ENCODE peak calls at places on chromosome 11, in four cellular contexts. R is activated gamma-delta T cell treated with Interleukin-2 at 50 U/mL for 16 hours, D is NCI-H510A treated with DMSO at 0.1 percent for 48 hours, Z is RWPE1. C is an unnamed sample.

GRCh38 chr11:121839821-121840220 is 276.2 kb downstream of the BLID start:
- DNase-seq in R (no peak), D (no peak), Z (no peak), C (no peak)

GRCh38 chr11:42657169-42657568 is 654.6 kb upstream of the API5 start:
- DNase-seq in R (no peak), D (no peak), Z (no peak), C (no peak)

GRCh38 chr11:64140101-64140500 is 25.8 kb downstream of the MACROD1 start:
- DNase-seq in R (no peak), D (no peak), Z (no peak), C (no peak)

GRCh38 chr11:122310701-122311100 is 194.7 kb upstream of the BLID start:
- DNase-seq in R (no peak), D (no peak), Z (no peak), C (no peak)

GRCh38 chr11:126357969-126358762 is 2.7 kb downstream of the ST3GAL4 start:
- DNase-seq in R (no peak), D (no peak), Z (no peak), C (peak)

GRCh38 chr11:3092603-3093141 is 35.4 kb upstream of the CARS1 start:
- DNase-seq in R (no peak), D (no peak), Z (no peak), C (peak)

GRCh38 chr11:47005441-47005840 is 68.9 kb downstream of the CSTPP1 start:
- DNase-seq in R (no peak), D (no peak), Z (no peak), C (no peak)

GRCh38 chr11:2847511-2847910 is 38.1 kb downstream of the CDKN1C start:
- DNase-seq in R (no peak), D (no peak), Z (no peak), C (no peak)

GRCh38 chr11:107752508-107752907 is 40.7 kb upstream of the SLN start:
- DNase-seq in R (no peak), D (no peak), Z (no peak), C (no peak)

GRCh38 chr11:96393753-96394348 is 4.0 kb downstream of the JRKL start:
- DNase-seq in R (no peak), D (no peak), Z (peak), C (no peak)

GRCh38 chr11:2913029-2913431 is 16.2 kb downstream of the PHLDA2 start:
- DNase-seq in R (no peak), D (no peak), Z (peak), C (no peak)

GRCh38 chr11:38498721-38499120 is 1900.7 kb upstream of the RAG2 start:
- DNase-seq in R (no peak), D (no peak), Z (peak), C (no peak)

GRCh38 chr11:126647735-126648134 is 292.2 kb downstream of the ST3GAL4 start:
- DNase-seq in R (no peak), D (no peak), Z (peak), C (no peak)

GRCh38 chr11:127925430-127925829 is 661.9 kb downstream of the ETS1 start:
- DNase-seq in R (no peak), D (no peak), Z (no peak), C (no peak)

GRCh38 chr11:82671451-82671850 is 62.2 kb downstream of the FAM181B start:
- DNase-seq in R (no peak), D (no peak), Z (no peak), C (no peak)

GRCh38 chr11:131056036-131056435 is 139.8 kb upstream of the SNX19 start:
- DNase-seq in R (no peak), D (no peak), Z (no peak), C (no peak)

GRCh38 chr11:87778341-87778740 is 396.9 kb downstream of the RAB38 start:
- DNase-seq in R (no peak), D (no peak), Z (no peak), C (no peak)

GRCh38 chr11:119889728-119890280 is 160.8 kb upstream of the NECTIN1 start:
- DNase-seq in R (no peak), D (no peak), Z (no peak), C (no peak)

GRCh38 chr11:102476812-102477211 is 24.2 kb upstream of the TMEM123 start:
- DNase-seq in R (peak), D (peak), Z (no peak), C (no peak)

GRCh38 chr11:129093283-129093682 is 98.8 kb downstream of the ARHGAP32 start:
- DNase-seq in R (no peak), D (no peak), Z (no peak), C (no peak)

GRCh38 chr11:113119074-113119473 is 157.9 kb downstream of the NCAM1 start:
- DNase-seq in R (no peak), D (no peak), Z (no peak), C (no peak)

GRCh38 chr11:47336595-47336994 is 15.9 kb downstream of the MYBPC3 start:
- DNase-seq in R (no peak), D (no peak), Z (no peak), C (no peak)

GRCh38 chr11:79045811-79046304 is 395.0 kb downstream of the TENM4 start:
- DNase-seq in R (no peak), D (no peak), Z (peak), C (no peak)

GRCh38 chr11:123100378-123101085 is 38.6 kb upstream of the HSPA8 start:
- DNase-seq in R (no peak), D (no peak), Z (no peak), C (no peak)

GRCh38 chr11:114057147-114057546 is 2.4 kb upstream of the ZBTB16 start:
- DNase-seq in R (no peak), D (no peak), Z (no peak), C (no peak)

GRCh38 chr11:14248577-14248976 is 110.4 kb downstream of the RRAS2 start:
- DNase-seq in R (peak), D (no peak), Z (no peak), C (no peak)

GRCh38 chr11:35165416-35166368 is 26.7 kb downstream of the CD44 start:
- DNase-seq in R (peak), D (no peak), Z (peak), C (peak)

GRCh38 chr11:57547854-57548377 is 10.5 kb downstream of the SMTNL1 start:
- DNase-seq in R (peak), D (no peak), Z (no peak), C (no peak)

GRCh38 chr11:59611570-59612565 is 3.7 kb downstream of the OSBP start:
- DNase-seq in R (no peak), D (peak), Z (no peak), C (no peak)

GRCh38 chr11:15836801-15837200 is 519.5 kb downstream of the SOX6 start:
- DNase-seq in R (no peak), D (peak), Z (no peak), C (no peak)

GRCh38 chr11:122584670-122585069 is 70.9 kb upstream of the UBASH3B start:
- DNase-seq in R (no peak), D (no peak), Z (no peak), C (no peak)

GRCh38 chr11:113274708-113275582 is 39.4 kb upstream of the TTC12 start:
- DNase-seq in R (no peak), D (no peak), Z (peak), C (no peak)

GRCh38 chr11:68099474-68100405 is 21.4 kb downstream of the CHKA start:
- DNase-seq in R (peak), D (peak), Z (no peak), C (no peak)

GRCh38 chr11:2518112-2518982 is 73.5 kb downstream of the KCNQ1 start:
- DNase-seq in R (no peak), D (no peak), Z (no peak), C (peak)

GRCh38 chr11:126340960-126341709 is 14.4 kb upstream of the ST3GAL4 start:
- DNase-seq in R (no peak), D (no peak), Z (no peak), C (peak)

GRCh38 chr11:122714021-122714420 is 58.5 kb downstream of the UBASH3B start:
- DNase-seq in R (no peak), D (no peak), Z (no peak), C (no peak)

GRCh38 chr11:119990306-119991021 is 147.4 kb downstream of the TRIM29 start:
- DNase-seq in R (no peak), D (no peak), Z (no peak), C (no peak)

GRCh38 chr11:12066799-12067508 is 43.4 kb upstream of the MICAL2 start:
- DNase-seq in R (no peak), D (peak), Z (no peak), C (no peak)

C was measured in natural killer cell treated with Interleukin-12 subunit alpha and Interleukin-12 subunit beta and Interleukin-15 and Interleukin-18, amount 100 ng/mL, for 72 hours.